ENCODE peak calls at places on chromosomes 12 and 14, in four cellular contexts. One of them, this sample, is unnamed.

GRCh38 chr12:88036368-88036965 is 7.3 kb upstream of the C12orf50 start:
- DNase-seq in A673: no peak
- DNase-seq in HFFc6: peak
- DNase-seq in endothelial cell: no peak
- DNase-seq in this sample: no peak

GRCh38 chr12:55619352-55620138 is 17.1 kb upstream of the OR10P1 start:
- DNase-seq in endothelial cell: peak
- DNase-seq in HFFc6: peak
- DNase-seq in A673: peak
- DNase-seq in this sample: peak

GRCh38 chr12:46179693-46180452 is 89.0 kb downstream of the SLC38A1 start:
- DNase-seq in endothelial cell: no peak
- DNase-seq in A673: no peak
- DNase-seq in HFFc6: no peak
- DNase-seq in this sample: no peak

GRCh38 chr12:124613151-124613585 is 45.8 kb upstream of the NCOR2 start:
- DNase-seq in endothelial cell: no peak
- DNase-seq in HFFc6: peak
- DNase-seq in A673: peak
- DNase-seq in this sample: no peak

GRCh38 chr14:28243600-28243999 is 523.0 kb upstream of the FOXG1 start:
- DNase-seq in A673: no peak
- DNase-seq in HFFc6: no peak
- DNase-seq in endothelial cell: no peak
- DNase-seq in this sample: no peak

GRCh38 chr12:2306686-2307249 is 254.0 kb downstream of the CACNA1C start:
- DNase-seq in endothelial cell: no peak
- DNase-seq in HFFc6: no peak
- DNase-seq in A673: no peak
- DNase-seq in this sample: no peak

GRCh38 chr12:67630373-67631088 is 18.0 kb upstream of the DYRK2 start:
- DNase-seq in HFFc6: no peak
- DNase-seq in endothelial cell: peak
- DNase-seq in A673: no peak
- DNase-seq in this sample: peak

GRCh38 chr12:127942981-127943380 is 324.0 kb upstream of the TMEM132C start:
- DNase-seq in endothelial cell: no peak
- DNase-seq in HFFc6: no peak
- DNase-seq in A673: no peak
- DNase-seq in this sample: no peak

GRCh38 chr12:114166360-114166759 is 200.2 kb upstream of the RBM19 start:
- DNase-seq in endothelial cell: peak
- DNase-seq in HFFc6: peak
- DNase-seq in A673: peak
- DNase-seq in this sample: peak

GRCh38 chr12:6072302-6072752 is 52.1 kb downstream of the VWF start:
- DNase-seq in A673: no peak
- DNase-seq in endothelial cell: no peak
- DNase-seq in HFFc6: peak
- DNase-seq in this sample: no peak

GRCh38 chr14:104294628-104294982 is 156.2 kb downstream of the KIF26A start:
- DNase-seq in A673: no peak
- DNase-seq in endothelial cell: no peak
- DNase-seq in HFFc6: no peak
- DNase-seq in this sample: no peak

GRCh38 chr14:32657081-32657480 is 281.6 kb upstream of the NPAS3 start:
- DNase-seq in A673: peak
- DNase-seq in endothelial cell: no peak
- DNase-seq in HFFc6: peak
- DNase-seq in this sample: no peak

GRCh38 chr12:112577473-112578334 is 159.0 kb downstream of the PTPN11 start:
- DNase-seq in HFFc6: no peak
- DNase-seq in A673: peak
- DNase-seq in endothelial cell: no peak
- DNase-seq in this sample: no peak

GRCh38 chr12:63766498-63766897 is 13.2 kb upstream of the RXYLT1 start:
- DNase-seq in A673: no peak
- DNase-seq in endothelial cell: no peak
- DNase-seq in HFFc6: no peak
- DNase-seq in this sample: no peak

GRCh38 chr12:24232531-24232930 is 283.1 kb upstream of the SOX5 start:
- DNase-seq in HFFc6: no peak
- DNase-seq in A673: no peak
- DNase-seq in endothelial cell: no peak
- DNase-seq in this sample: no peak

GRCh38 chr12:92470608-92471021 is 232.2 kb upstream of the PLEKHG7 start:
- DNase-seq in A673: no peak
- DNase-seq in HFFc6: no peak
- DNase-seq in endothelial cell: no peak
- DNase-seq in this sample: no peak

GRCh38 chr12:28543021-28543890 is 353.0 kb downstream of the CCDC91 start:
- DNase-seq in endothelial cell: no peak
- DNase-seq in HFFc6: no peak
- DNase-seq in A673: no peak
- DNase-seq in this sample: no peak

GRCh38 chr14:63840981-63841380 is 11.8 kb upstream of the SYNE2 start:
- DNase-seq in A673: peak
- DNase-seq in endothelial cell: no peak
- DNase-seq in HFFc6: no peak
- DNase-seq in this sample: peak

GRCh38 chr14:89207925-89208328 is 209.1 kb downstream of the FOXN3 start:
- DNase-seq in A673: no peak
- DNase-seq in endothelial cell: no peak
- DNase-seq in HFFc6: no peak
- DNase-seq in this sample: no peak

GRCh38 chr14:90652626-90653025 is 163.6 kb downstream of the TTC7B start:
- DNase-seq in A673: no peak
- DNase-seq in HFFc6: no peak
- DNase-seq in endothelial cell: no peak
- DNase-seq in this sample: no peak

GRCh38 chr12:11164384-11164783 is 6.6 kb upstream of the SMIM10L1 start:
- DNase-seq in endothelial cell: no peak
- DNase-seq in HFFc6: no peak
- DNase-seq in A673: no peak
- DNase-seq in this sample: no peak

GRCh38 chr12:11162494-11162893 is 8.5 kb upstream of the SMIM10L1 start:
- DNase-seq in A673: no peak
- DNase-seq in HFFc6: no peak
- DNase-seq in endothelial cell: no peak
- DNase-seq in this sample: no peak

GRCh38 chr12:11170810-11171144 is 217 bp upstream of the SMIM10L1 start:
- DNase-seq in A673: no peak
- DNase-seq in endothelial cell: no peak
- DNase-seq in HFFc6: no peak
- DNase-seq in this sample: no peak

GRCh38 chr12:11171145-11171952 is at the start of gene SMIM10L1:
- DNase-seq in endothelial cell: peak
- DNase-seq in A673: peak
- DNase-seq in HFFc6: peak
- DNase-seq in this sample: peak

GRCh38 chr12:11166300-11166699 is 4.7 kb upstream of the SMIM10L1 start:
- DNase-seq in HFFc6: no peak
- DNase-seq in endothelial cell: no peak
- DNase-seq in A673: no peak
- DNase-seq in this sample: no peak
- TF ChIP-seq CTCF in HFFc6: no peak
- TF ChIP-seq CTCF in endothelial cell: no peak
- TF ChIP-seq CTCF in A673: no peak
- TF ChIP-seq CTCF in this sample: no peak

GRCh38 chr14:68672609-68673285 is 120.1 kb downstream of the ZFP36L1 start:
- DNase-seq in endothelial cell: no peak
- DNase-seq in A673: no peak
- DNase-seq in HFFc6: no peak
- DNase-seq in this sample: no peak
- TF ChIP-seq CTCF in endothelial cell: no peak
- TF ChIP-seq CTCF in A673: no peak
- TF ChIP-seq CTCF in HFFc6: no peak
- TF ChIP-seq CTCF in this sample: no peak

GRCh38 chr14:47674148-47674545 is 1.3 kb downstream of the MDGA2 start:
- DNase-seq in HFFc6: no peak
- DNase-seq in endothelial cell: peak
- DNase-seq in A673: peak
- DNase-seq in this sample: no peak
- TF ChIP-seq CTCF in HFFc6: no peak
- TF ChIP-seq CTCF in endothelial cell: no peak
- TF ChIP-seq CTCF in A673: no peak
- TF ChIP-seq CTCF in this sample: no peak

DNA sequence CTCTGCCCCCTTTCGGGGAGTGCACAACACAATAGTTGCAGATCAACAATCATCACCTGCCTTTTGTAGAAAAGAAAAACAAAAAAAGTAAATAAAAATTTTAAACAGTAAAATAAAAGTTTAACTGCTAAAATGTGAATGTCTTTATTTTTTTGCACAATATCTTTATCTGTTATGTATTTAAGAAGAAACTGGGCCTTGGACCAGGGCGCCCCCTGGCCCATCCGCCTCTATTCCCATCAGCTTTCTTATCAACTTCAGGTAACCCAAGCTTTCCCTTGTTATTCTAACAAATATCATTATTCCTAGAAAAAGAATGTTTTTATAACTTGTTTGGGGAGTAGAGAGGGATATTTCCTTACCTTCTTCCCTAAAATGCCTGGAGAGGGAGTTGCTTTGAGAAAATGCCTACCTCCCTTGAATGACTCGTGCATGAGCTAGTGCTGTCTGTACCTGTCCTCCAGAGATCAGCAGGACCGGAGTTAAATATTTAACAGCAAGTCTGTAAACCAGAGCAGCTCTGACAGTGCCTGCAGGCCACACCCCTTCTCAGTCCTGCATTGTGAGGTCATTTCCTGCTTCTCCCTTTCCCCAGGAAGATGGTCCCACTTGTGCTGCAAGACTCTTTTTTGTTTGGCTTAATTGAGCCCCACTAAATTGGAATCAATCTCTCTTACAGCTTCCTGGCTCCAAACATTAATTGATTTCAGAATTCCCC is 192.8 kb upstream of the RGS6 start:
- DNase-seq in endothelial cell: peak
- DNase-seq in A673: peak
- DNase-seq in HFFc6: no peak
- DNase-seq in this sample: peak
- TF ChIP-seq CTCF in endothelial cell: no peak
- TF ChIP-seq CTCF in A673: no peak
- TF ChIP-seq CTCF in HFFc6: peak
- TF ChIP-seq CTCF in this sample: no peak

GRCh38 chr12:4717806-4718205 is 2.4 kb upstream of the GALNT8 start:
- DNase-seq in A673: no peak
- DNase-seq in HFFc6: no peak
- DNase-seq in endothelial cell: no peak
- DNase-seq in this sample: no peak
- TF ChIP-seq CTCF in A673: no peak
- TF ChIP-seq CTCF in HFFc6: no peak
- TF ChIP-seq CTCF in endothelial cell: no peak
- TF ChIP-seq CTCF in this sample: no peak

DNA sequence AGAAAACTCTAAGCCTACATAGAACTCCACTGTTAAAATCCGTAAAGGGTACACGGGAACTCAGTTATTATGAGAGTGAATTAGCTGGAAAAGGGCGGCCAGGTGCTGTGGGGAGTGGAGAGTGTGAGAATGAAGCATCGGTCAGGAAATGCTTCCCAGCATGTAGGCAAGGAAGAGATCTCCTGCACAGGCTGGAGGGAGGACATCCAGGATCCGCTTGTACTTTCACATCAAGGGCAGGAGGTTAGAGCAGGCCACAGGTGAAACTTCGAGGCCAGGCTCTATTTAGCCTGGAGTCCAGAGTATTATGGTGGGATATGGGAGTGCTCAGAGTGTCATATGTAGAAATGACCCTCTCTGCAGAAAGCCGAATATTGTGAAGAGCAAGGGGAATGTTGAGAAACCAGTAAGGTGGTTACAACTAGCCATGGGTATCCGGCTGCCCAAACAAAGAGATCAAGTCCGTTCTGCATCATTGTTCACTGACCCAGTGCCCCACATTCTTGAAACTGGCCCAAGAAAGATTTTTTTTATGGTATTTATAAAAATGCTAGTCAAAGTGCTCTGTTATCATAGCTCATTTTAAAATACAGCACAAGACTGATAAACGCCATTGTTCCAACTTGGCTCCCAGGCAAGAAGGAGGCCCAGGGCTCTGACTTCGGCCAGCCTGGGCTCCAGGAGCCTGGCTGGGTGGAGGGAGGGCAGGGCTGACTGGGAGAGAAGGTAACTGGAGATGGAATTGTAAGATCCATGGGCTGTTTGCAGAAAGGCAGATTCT is 79.4 kb upstream of the HIF1A start:
- DNase-seq in endothelial cell: no peak
- DNase-seq in A673: no peak
- DNase-seq in HFFc6: no peak
- DNase-seq in this sample: no peak
- TF ChIP-seq CTCF in endothelial cell: no peak
- TF ChIP-seq CTCF in A673: no peak
- TF ChIP-seq CTCF in HFFc6: no peak
- TF ChIP-seq CTCF in this sample: no peak

GRCh38 chr14:75234173-75234855 is 44.3 kb upstream of the FOS start:
- DNase-seq in endothelial cell: no peak
- DNase-seq in HFFc6: peak
- DNase-seq in A673: no peak
- DNase-seq in this sample: no peak

GRCh38 chr14:75240781-75241180 is 37.8 kb upstream of the FOS start:
- DNase-seq in A673: no peak
- DNase-seq in HFFc6: no peak
- DNase-seq in endothelial cell: no peak
- DNase-seq in this sample: no peak

GRCh38 chr14:75242546-75243273 is 35.9 kb upstream of the FOS start:
- DNase-seq in A673: peak
- DNase-seq in HFFc6: peak
- DNase-seq in endothelial cell: no peak
- DNase-seq in this sample: peak

GRCh38 chr14:75236897-75237296 is 41.7 kb upstream of the FOS start:
- DNase-seq in HFFc6: no peak
- DNase-seq in endothelial cell: no peak
- DNase-seq in A673: no peak
- DNase-seq in this sample: no peak

DNA sequence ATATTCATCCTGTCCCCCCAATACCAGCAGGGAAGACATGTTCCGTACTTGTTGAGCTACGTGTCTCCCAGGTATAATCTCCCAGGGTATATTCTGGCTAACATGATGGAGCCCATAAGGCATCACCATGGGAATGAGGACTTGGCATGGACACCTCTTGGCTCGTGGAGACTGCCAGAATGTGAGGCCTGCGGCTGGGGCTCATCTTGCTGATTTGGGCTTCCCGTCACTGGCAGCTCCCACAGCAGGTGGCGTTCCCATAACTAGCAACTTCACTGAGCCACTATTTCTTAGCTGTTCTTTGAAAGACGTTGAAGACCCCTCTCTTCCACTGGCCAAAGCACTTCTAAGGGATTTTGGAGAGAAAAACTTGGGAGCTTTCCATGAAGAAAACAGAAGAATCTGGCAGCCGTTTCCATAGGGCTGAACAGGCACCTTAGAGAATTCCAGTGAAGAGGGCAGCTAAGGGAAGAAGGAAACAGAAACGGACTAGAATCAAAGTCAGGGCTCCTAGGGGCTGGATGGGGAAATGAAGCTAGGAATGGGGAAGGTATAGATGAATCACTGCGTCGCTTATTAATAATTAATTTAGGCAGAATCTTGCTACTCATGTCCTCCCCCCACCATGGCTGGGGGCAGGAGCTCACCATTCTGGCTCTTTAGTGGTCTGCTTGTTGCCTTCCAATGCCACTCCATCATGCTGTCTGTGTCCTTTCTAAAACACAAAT is 39.7 kb upstream of the FOS start:
- DNase-seq in A673: peak
- DNase-seq in HFFc6: no peak
- DNase-seq in endothelial cell: no peak
- DNase-seq in this sample: no peak
- TF ChIP-seq CTCF in A673: peak
- TF ChIP-seq CTCF in HFFc6: no peak
- TF ChIP-seq CTCF in endothelial cell: no peak
- TF ChIP-seq CTCF in this sample: no peak

GRCh38 chr14:60327447-60328331 is 78.7 kb downstream of the PPM1A start:
- DNase-seq in HFFc6: no peak
- DNase-seq in A673: peak
- DNase-seq in endothelial cell: peak
- DNase-seq in this sample: no peak
- TF ChIP-seq CTCF in HFFc6: no peak
- TF ChIP-seq CTCF in A673: no peak
- TF ChIP-seq CTCF in endothelial cell: no peak
- TF ChIP-seq CTCF in this sample: no peak